ENCODE peak calls at places on chromosomes 3 and 15, in eight cellular contexts. X, S, T, Z, K, M, U and L are unnamed samples.

GRCh38 chr3:187744169-187745151 is 808 bp downstream of the BCL6 start:
- DNase-seq in X (peak), U (peak), M (no peak), K (peak), Z (peak), S (peak), T (peak), L (peak)

GRCh38 chr15:24862726-24863521 is 91.9 kb upstream of the SNRPN start:
- DNase-seq in K (no peak), U (no peak), T (no peak), Z (no peak), S (no peak), M (no peak), X (peak), L (no peak)

GRCh38 chr3:114557791-114558190 is 264.0 kb downstream of the TIGIT start:
- DNase-seq in U (no peak), K (no peak), S (peak), T (no peak), Z (no peak), X (peak), M (no peak), L (peak)

GRCh38 chr3:127162947-127163645 is 29.8 kb upstream of the PRR23E start:
- DNase-seq in Z (no peak), S (peak), M (no peak), K (no peak), T (peak), X (no peak), U (peak), L (no peak)

GRCh38 chr3:54360320-54360719 is 238.0 kb downstream of the CACNA2D3 start:
- DNase-seq in T (no peak), X (no peak), S (no peak), U (no peak), K (no peak), M (no peak), Z (no peak), L (no peak)

GRCh38 chr3:190710723-190711122 is 151.8 kb downstream of the GMNC start:
- DNase-seq in U (no peak), T (no peak), X (no peak), S (no peak), M (no peak), Z (no peak), K (no peak), L (no peak)

GRCh38 chr15:45573961-45574629 is 13.1 kb upstream of the BLOC1S6 start:
- DNase-seq in K (peak), U (peak), X (no peak), T (peak), S (peak), Z (no peak), M (no peak), L (peak)

GRCh38 chr15:70475921-70476320 is 287.4 kb downstream of the UACA start:
- DNase-seq in T (no peak), X (no peak), Z (no peak), U (no peak), M (no peak), K (no peak), S (no peak), L (peak)

GRCh38 chr3:187677604-187678003 is 7.4 kb upstream of the SST start:
- DNase-seq in X (no peak), K (no peak), T (no peak), U (no peak), M (no peak), Z (no peak), S (peak), L (peak)

GRCh38 chr3:186782542-186783069 is 771 bp upstream of the EIF4A2 start:
- DNase-seq in S (no peak), U (no peak), M (no peak), T (peak), Z (no peak), X (no peak), K (no peak), L (no peak)

GRCh38 chr3:158434412-158435038 is 136.5 kb upstream of the MLF1 start:
- DNase-seq in T (peak), X (peak), Z (peak), U (peak), K (peak), S (peak), M (no peak), L (peak)

GRCh38 chr3:59573911-59574310 is 524.1 kb upstream of the CFAP20DC start:
- DNase-seq in S (peak), U (no peak), Z (no peak), M (no peak), K (no peak), T (no peak), X (peak), L (peak)

GRCh38 chr15:64774556-64775523 is 549 bp downstream of the RBPMS2 start:
- DNase-seq in U (peak), X (no peak), M (peak), K (peak), T (peak), Z (no peak), S (peak), L (peak)

GRCh38 chr3:129015388-129016105 is 14.4 kb downstream of the EFCC1 start:
- DNase-seq in T (no peak), X (no peak), K (no peak), S (peak), Z (peak), M (no peak), U (no peak), L (peak)

GRCh38 chr15:40320931-40321371 is 2.5 kb upstream of the INAFM2 start:
- DNase-seq in M (no peak), T (peak), K (no peak), Z (peak), X (peak), S (peak), U (no peak), L (peak)

GRCh38 chr15:35657679-35658201 is 111.8 kb upstream of the DPH6 start:
- DNase-seq in S (peak), K (peak), Z (no peak), X (peak), T (no peak), U (no peak), M (no peak), L (peak)

GRCh38 chr3:16072420-16073110 is 101.9 kb upstream of the GALNT15 start:
- DNase-seq in S (peak), U (no peak), T (no peak), K (no peak), M (no peak), X (peak), Z (no peak), L (peak)

GRCh38 chr15:96415513-96416217 is 85.2 kb downstream of the NR2F2 start:
- DNase-seq in S (no peak), T (no peak), Z (no peak), X (no peak), U (no peak), K (no peak), M (no peak), L (no peak)

GRCh38 chr3:115758076-115758763 is 134.9 kb downstream of the GAP43 start:
- DNase-seq in X (no peak), S (peak), U (no peak), Z (no peak), T (peak), M (no peak), K (no peak), L (no peak)

GRCh38 chr3:12394516-12395271 is 89.6 kb upstream of the TSEN2 start:
- DNase-seq in X (no peak), S (no peak), M (no peak), Z (no peak), U (no peak), K (no peak), T (no peak), L (no peak)

GRCh38 chr3:183142199-183142598 is 20.3 kb downstream of the LAMP3 start:
- DNase-seq in X (no peak), Z (no peak), U (no peak), S (peak), T (no peak), M (no peak), K (no peak), L (no peak)

GRCh38 chr15:76337047-76337738 is 620 bp downstream of the ISL2 start:
- DNase-seq in T (no peak), S (peak), K (no peak), M (no peak), X (peak), Z (no peak), U (peak), L (peak)

GRCh38 chr3:14565791-14566588 is 25.8 kb upstream of the GRIP2 start:
- DNase-seq in K (no peak), M (no peak), T (no peak), X (peak), U (no peak), S (peak), Z (no peak), L (peak)

GRCh38 chr3:152269423-152270144 is 855 bp downstream of the MBNL1 start:
- DNase-seq in X (peak), S (peak), Z (peak), K (no peak), T (peak), M (no peak), U (no peak), L (peak)

GRCh38 chr3:23740517-23741402 is 65.0 kb upstream of the UBE2E1 start:
- DNase-seq in U (no peak), Z (no peak), S (peak), M (no peak), T (peak), K (peak), X (no peak), L (peak)

GRCh38 chr3:37443363-37444035 is 269.1 kb upstream of the LRRFIP2 start:
- DNase-seq in K (no peak), M (no peak), X (no peak), Z (no peak), T (no peak), U (no peak), S (no peak), L (no peak)